ENCODE peak calls at places on chromosomes 16 and 17, in seven cellular contexts. One of them, this sample, is unnamed.

GRCh38 chr16:17776888-17777287 is 306.1 kb upstream of the XYLT1 start:
- DNase-seq in ascending aorta: no peak
- DNase-seq in CD8-positive, alpha-beta T cell: no peak
- DNase-seq in heart right ventricle: no peak
- DNase-seq in gastrocnemius medialis: no peak
- DNase-seq in IMR-90: no peak
- DNase-seq in astrocyte of the spinal cord: no peak
- DNase-seq in this sample: no peak

GRCh38 chr17:62652251-62653001 is 25.0 kb downstream of the MRC2 start:
- DNase-seq in ascending aorta: peak
- DNase-seq in CD8-positive, alpha-beta T cell: peak
- DNase-seq in heart right ventricle: peak
- DNase-seq in gastrocnemius medialis: no peak
- DNase-seq in IMR-90: peak
- DNase-seq in astrocyte of the spinal cord: peak
- DNase-seq in this sample: peak

GRCh38 chr16:70746040-70746707 is 54.8 kb downstream of the VAC14 start:
- DNase-seq in ascending aorta: peak
- DNase-seq in CD8-positive, alpha-beta T cell: no peak
- DNase-seq in heart right ventricle: peak
- DNase-seq in gastrocnemius medialis: peak
- DNase-seq in IMR-90: peak
- DNase-seq in astrocyte of the spinal cord: peak
- DNase-seq in this sample: peak

GRCh38 chr17:72162569-72162968 is 41.7 kb downstream of the SOX9 start:
- DNase-seq in ascending aorta: no peak
- DNase-seq in CD8-positive, alpha-beta T cell: no peak
- DNase-seq in heart right ventricle: no peak
- DNase-seq in gastrocnemius medialis: no peak
- DNase-seq in IMR-90: no peak
- DNase-seq in astrocyte of the spinal cord: no peak
- DNase-seq in this sample: no peak

GRCh38 chr16:19460397-19460796 is 42.7 kb downstream of the TMC5 start:
- DNase-seq in ascending aorta: no peak
- DNase-seq in CD8-positive, alpha-beta T cell: no peak
- DNase-seq in heart right ventricle: no peak
- DNase-seq in gastrocnemius medialis: no peak
- DNase-seq in IMR-90: no peak
- DNase-seq in astrocyte of the spinal cord: no peak
- DNase-seq in this sample: no peak

GRCh38 chr16:59459811-59460210 is 725.7 kb upstream of the GOT2 start:
- DNase-seq in ascending aorta: no peak
- DNase-seq in CD8-positive, alpha-beta T cell: no peak
- DNase-seq in heart right ventricle: no peak
- DNase-seq in gastrocnemius medialis: no peak
- DNase-seq in IMR-90: peak
- DNase-seq in astrocyte of the spinal cord: peak
- DNase-seq in this sample: no peak

GRCh38 chr16:56828641-56829040 is 36.4 kb upstream of the SLC12A3 start:
- DNase-seq in ascending aorta: no peak
- DNase-seq in CD8-positive, alpha-beta T cell: no peak
- DNase-seq in heart right ventricle: no peak
- DNase-seq in gastrocnemius medialis: no peak
- DNase-seq in IMR-90: no peak
- DNase-seq in astrocyte of the spinal cord: no peak
- DNase-seq in this sample: no peak

GRCh38 chr16:88599825-88600538 is 29.8 kb downstream of the ZC3H18 start:
- DNase-seq in ascending aorta: no peak
- DNase-seq in CD8-positive, alpha-beta T cell: no peak
- DNase-seq in heart right ventricle: no peak
- DNase-seq in gastrocnemius medialis: no peak
- DNase-seq in IMR-90: no peak
- DNase-seq in astrocyte of the spinal cord: no peak
- DNase-seq in this sample: peak

GRCh38 chr17:57559226-57559625 is 185.9 kb downstream of the CCDC182 start:
- DNase-seq in ascending aorta: no peak
- DNase-seq in CD8-positive, alpha-beta T cell: no peak
- DNase-seq in heart right ventricle: no peak
- DNase-seq in gastrocnemius medialis: no peak
- DNase-seq in IMR-90: no peak
- DNase-seq in astrocyte of the spinal cord: no peak
- DNase-seq in this sample: no peak

GRCh38 chr17:48048321-48049140 is at the start of gene NFE2L1:
- DNase-seq in ascending aorta: peak
- DNase-seq in CD8-positive, alpha-beta T cell: no peak
- DNase-seq in heart right ventricle: peak
- DNase-seq in gastrocnemius medialis: peak
- DNase-seq in IMR-90: peak
- DNase-seq in astrocyte of the spinal cord: peak
- DNase-seq in this sample: peak

GRCh38 chr16:63135069-63135468 is 1098.8 kb upstream of the CDH8 start:
- DNase-seq in ascending aorta: no peak
- DNase-seq in CD8-positive, alpha-beta T cell: no peak
- DNase-seq in heart right ventricle: no peak
- DNase-seq in gastrocnemius medialis: no peak
- DNase-seq in IMR-90: no peak
- DNase-seq in astrocyte of the spinal cord: no peak
- DNase-seq in this sample: no peak

GRCh38 chr16:65876624-65877023 is 489.9 kb upstream of the CDH5 start:
- DNase-seq in ascending aorta: no peak
- DNase-seq in CD8-positive, alpha-beta T cell: no peak
- DNase-seq in heart right ventricle: no peak
- DNase-seq in gastrocnemius medialis: no peak
- DNase-seq in IMR-90: peak
- DNase-seq in astrocyte of the spinal cord: no peak
- DNase-seq in this sample: no peak

GRCh38 chr17:22410136-22410535 is 717.8 kb downstream of the KCNJ18 start:
- DNase-seq in ascending aorta: no peak
- DNase-seq in CD8-positive, alpha-beta T cell: no peak
- DNase-seq in heart right ventricle: no peak
- DNase-seq in gastrocnemius medialis: no peak
- DNase-seq in IMR-90: no peak
- DNase-seq in astrocyte of the spinal cord: no peak
- DNase-seq in this sample: no peak

GRCh38 chr17:22411185-22411784 is 719.0 kb downstream of the KCNJ18 start:
- DNase-seq in ascending aorta: no peak
- DNase-seq in CD8-positive, alpha-beta T cell: no peak
- DNase-seq in heart right ventricle: no peak
- DNase-seq in gastrocnemius medialis: no peak
- DNase-seq in IMR-90: no peak
- DNase-seq in astrocyte of the spinal cord: no peak
- DNase-seq in this sample: no peak

DNA sequence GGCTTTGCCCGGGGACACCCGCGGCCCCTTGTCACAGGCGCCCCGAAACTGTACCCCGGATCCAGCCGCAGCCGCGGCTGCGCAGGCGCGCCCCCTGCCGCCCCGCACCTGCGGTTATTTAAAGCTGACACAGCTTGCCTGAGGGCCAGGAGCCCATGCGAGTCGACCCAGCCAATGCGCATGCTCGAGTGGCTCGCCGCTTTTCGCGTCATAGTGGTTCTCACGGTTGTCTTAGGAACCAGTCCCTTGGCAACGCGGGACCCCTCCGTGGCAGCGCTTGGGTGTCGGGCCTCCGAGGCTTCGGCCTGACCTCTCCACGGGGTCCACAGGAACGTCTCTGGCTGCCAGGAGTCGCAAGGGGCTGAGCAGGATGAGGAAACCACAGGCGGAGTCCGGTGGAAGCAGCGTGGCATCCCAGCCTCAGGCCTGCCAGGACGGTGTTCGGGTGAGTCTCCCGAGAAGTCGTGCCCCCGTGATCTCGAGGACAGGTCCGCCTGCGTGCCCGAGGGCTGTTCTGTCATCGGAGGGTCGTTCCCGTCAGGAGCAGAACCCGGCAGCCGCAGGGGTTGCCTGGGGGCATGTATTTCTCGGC is 716.9 kb downstream of the KCNJ18 start:
- DNase-seq in ascending aorta: no peak
- DNase-seq in CD8-positive, alpha-beta T cell: no peak
- DNase-seq in heart right ventricle: no peak
- DNase-seq in gastrocnemius medialis: no peak
- DNase-seq in IMR-90: no peak
- DNase-seq in astrocyte of the spinal cord: no peak
- DNase-seq in this sample: no peak
- TF ChIP-seq CTCF in ascending aorta: no peak
- TF ChIP-seq CTCF in CD8-positive, alpha-beta T cell: no peak
- TF ChIP-seq CTCF in heart right ventricle: no peak
- TF ChIP-seq CTCF in gastrocnemius medialis: no peak
- TF ChIP-seq CTCF in IMR-90: no peak
- TF ChIP-seq CTCF in astrocyte of the spinal cord: no peak
- TF ChIP-seq CTCF in this sample: no peak

GRCh38 chr17:37221865-37222264 is 153.9 kb upstream of the C17orf78 start:
- DNase-seq in ascending aorta: no peak
- DNase-seq in CD8-positive, alpha-beta T cell: no peak
- DNase-seq in heart right ventricle: no peak
- DNase-seq in gastrocnemius medialis: no peak
- DNase-seq in IMR-90: no peak
- DNase-seq in astrocyte of the spinal cord: no peak
- DNase-seq in this sample: no peak
- TF ChIP-seq CTCF in ascending aorta: no peak
- TF ChIP-seq CTCF in CD8-positive, alpha-beta T cell: no peak
- TF ChIP-seq CTCF in heart right ventricle: no peak
- TF ChIP-seq CTCF in gastrocnemius medialis: no peak
- TF ChIP-seq CTCF in IMR-90: peak
- TF ChIP-seq CTCF in astrocyte of the spinal cord: peak
- TF ChIP-seq CTCF in this sample: no peak

DNA sequence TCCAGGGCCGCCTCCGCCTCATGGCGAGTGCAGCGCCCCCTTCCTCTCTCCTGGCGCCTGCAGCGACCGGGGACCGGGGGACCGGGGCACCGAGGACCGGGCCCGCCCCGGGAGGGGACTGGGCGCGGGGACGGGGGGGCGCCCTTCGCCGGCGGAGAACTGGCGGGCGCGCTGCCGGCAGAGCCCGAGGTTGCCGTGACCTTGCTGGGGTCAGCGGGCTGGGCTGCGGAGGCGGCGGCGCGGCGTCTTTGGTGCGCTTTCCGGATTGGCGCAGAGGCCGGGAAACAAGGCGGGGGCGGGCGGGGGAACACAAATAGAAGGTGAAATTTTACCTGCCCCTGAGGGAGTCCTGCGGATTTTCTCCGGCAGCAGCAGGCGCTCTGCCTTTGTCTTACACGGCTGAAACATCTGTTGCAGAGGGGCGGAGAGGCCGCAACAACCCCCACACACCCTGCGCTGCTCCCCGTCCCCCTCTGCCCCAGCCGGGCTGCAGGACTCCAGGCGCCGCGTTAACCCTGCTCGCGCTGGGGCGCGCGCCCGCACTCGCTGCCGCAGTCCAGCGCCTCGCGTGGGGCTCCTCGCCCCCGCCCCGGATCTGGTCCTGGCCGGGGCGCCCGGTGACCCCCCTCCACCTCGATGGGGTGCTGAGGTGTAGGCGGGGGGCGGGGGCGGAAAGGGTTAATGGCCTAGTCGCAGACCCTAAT is 53.5 kb downstream of the SREBF1 start:
- DNase-seq in ascending aorta: no peak
- DNase-seq in CD8-positive, alpha-beta T cell: peak
- DNase-seq in heart right ventricle: peak
- DNase-seq in gastrocnemius medialis: peak
- DNase-seq in IMR-90: no peak
- DNase-seq in astrocyte of the spinal cord: peak
- DNase-seq in this sample: peak
- TF ChIP-seq CTCF in ascending aorta: no peak
- TF ChIP-seq CTCF in CD8-positive, alpha-beta T cell: peak
- TF ChIP-seq CTCF in heart right ventricle: peak
- TF ChIP-seq CTCF in gastrocnemius medialis: peak
- TF ChIP-seq CTCF in IMR-90: no peak
- TF ChIP-seq CTCF in astrocyte of the spinal cord: no peak
- TF ChIP-seq CTCF in this sample: peak

GRCh38 chr16:68113059-68113757 is 28.0 kb downstream of the NFATC3 start:
- DNase-seq in ascending aorta: no peak
- DNase-seq in CD8-positive, alpha-beta T cell: no peak
- DNase-seq in heart right ventricle: no peak
- DNase-seq in gastrocnemius medialis: no peak
- DNase-seq in IMR-90: no peak
- DNase-seq in astrocyte of the spinal cord: no peak
- DNase-seq in this sample: no peak

GRCh38 chr16:68115851-68116250 is 30.7 kb downstream of the NFATC3 start:
- DNase-seq in ascending aorta: no peak
- DNase-seq in CD8-positive, alpha-beta T cell: no peak
- DNase-seq in heart right ventricle: no peak
- DNase-seq in gastrocnemius medialis: no peak
- DNase-seq in IMR-90: no peak
- DNase-seq in astrocyte of the spinal cord: no peak
- DNase-seq in this sample: no peak

GRCh38 chr16:68113765-68114240 is 28.6 kb downstream of the NFATC3 start:
- DNase-seq in ascending aorta: no peak
- DNase-seq in CD8-positive, alpha-beta T cell: no peak
- DNase-seq in heart right ventricle: no peak
- DNase-seq in gastrocnemius medialis: no peak
- DNase-seq in IMR-90: no peak
- DNase-seq in astrocyte of the spinal cord: no peak
- DNase-seq in this sample: no peak

GRCh38 chr16:68117884-68118283 is 32.7 kb downstream of the NFATC3 start:
- DNase-seq in ascending aorta: no peak
- DNase-seq in CD8-positive, alpha-beta T cell: no peak
- DNase-seq in heart right ventricle: no peak
- DNase-seq in gastrocnemius medialis: no peak
- DNase-seq in IMR-90: no peak
- DNase-seq in astrocyte of the spinal cord: no peak
- DNase-seq in this sample: no peak

GRCh38 chr16:68116256-68116853 is 31.2 kb downstream of the NFATC3 start:
- DNase-seq in ascending aorta: no peak
- DNase-seq in CD8-positive, alpha-beta T cell: no peak
- DNase-seq in heart right ventricle: no peak
- DNase-seq in gastrocnemius medialis: no peak
- DNase-seq in IMR-90: peak
- DNase-seq in astrocyte of the spinal cord: peak
- DNase-seq in this sample: no peak
- TF ChIP-seq CTCF in ascending aorta: no peak
- TF ChIP-seq CTCF in CD8-positive, alpha-beta T cell: peak
- TF ChIP-seq CTCF in heart right ventricle: peak
- TF ChIP-seq CTCF in gastrocnemius medialis: peak
- TF ChIP-seq CTCF in IMR-90: peak
- TF ChIP-seq CTCF in astrocyte of the spinal cord: peak
- TF ChIP-seq CTCF in this sample: peak

This sample was measured in left ventricle myocardium inferior.